ENCODE peak calls at places on chromosomes 6 and 20, in six cellular contexts. E, X, C, N, L and M are unnamed samples.

GRCh38 chr6:138891255-138891986 is 95.5 kb downstream of the ECT2L start:
- DNase-seq in N (no peak), E (no peak), C (no peak), L (no peak), X (peak; percentile 11), M (no peak)

GRCh38 chr6:127266178-127266891 is at the start of gene RNF146:
- DNase-seq in C (peak; percentile 91), L (peak; percentile 94), X (peak; percentile 84), N (peak; percentile 80), E (peak; percentile 63), M (peak; percentile 86)

GRCh38 chr6:12203001-12203400 is 87.2 kb upstream of the EDN1 start:
- DNase-seq in E (peak; percentile 50), N (no peak), L (no peak), X (no peak), C (peak; percentile 65), M (peak; percentile 33)

GRCh38 chr6:148617522-148617921 is 129.3 kb upstream of the UST start:
- DNase-seq in N (no peak), L (no peak), C (no peak), X (no peak), E (no peak), M (no peak)

GRCh38 chr6:106692112-106692822 is 62.9 kb downstream of the QRSL1 start:
- DNase-seq in N (no peak), X (peak; percentile 70), L (peak; percentile 50), E (peak; percentile 61), C (peak; percentile 23), M (no peak)

GRCh38 chr20:20594171-20594530 is 118.3 kb downstream of the RALGAPA2 start:
- DNase-seq in E (no peak), C (peak; percentile 53), L (no peak), N (peak; percentile 38), X (no peak), M (no peak)

GRCh38 chr6:14924126-14925024 is 321.5 kb upstream of the JARID2 start:
- DNase-seq in N (no peak), C (peak; percentile 28), X (no peak), E (peak; percentile 20), L (no peak), M (no peak)

GRCh38 chr6:41371992-41372525 is 36.7 kb downstream of the NCR2 start:
- DNase-seq in N (no peak), X (no peak), L (no peak), E (no peak), C (peak; percentile 35), M (no peak)

GRCh38 chr6:35449287-35449881 is 2.8 kb upstream of the FANCE start:
- DNase-seq in N (peak; percentile 82), E (no peak), C (peak; percentile 89), X (peak; percentile 57), L (peak; percentile 47), M (peak; percentile 84)

GRCh38 chr20:43507150-43508080 is at the start of gene L3MBTL1:
- DNase-seq in E (no peak), X (peak; percentile 64), N (peak; percentile 23), C (peak; percentile 87), L (peak; percentile 9), M (peak; percentile 90)

GRCh38 chr20:21796059-21796458 is 90.6 kb downstream of the PAX1 start:
- DNase-seq in X (no peak), E (no peak), L (no peak), C (no peak), N (peak; percentile 27), M (no peak)

GRCh38 chr6:8462169-8462568 is 26.8 kb upstream of the SLC35B3 start:
- DNase-seq in C (no peak), L (no peak), N (no peak), X (no peak), E (no peak), M (no peak)

GRCh38 chr20:19735446-19735845 is 22.6 kb upstream of the RIN2 start:
- DNase-seq in X (peak; percentile 95), E (no peak), C (peak; percentile 69), N (no peak), L (peak; percentile 51), M (no peak)

GRCh38 chr6:223763-224162 is 68.5 kb upstream of the DUSP22 start:
- DNase-seq in X (peak; percentile 61), E (no peak), C (no peak), N (no peak), L (no peak), M (no peak)

GRCh38 chr20:62607366-62608217 is 34.7 kb upstream of the SLCO4A1 start:
- DNase-seq in N (no peak), C (no peak), L (no peak), E (no peak), X (no peak), M (no peak)

GRCh38 chr6:130426078-130426726 is 60.4 kb downstream of the TMEM200A start:
- DNase-seq in C (peak; percentile 48), E (no peak), X (peak; percentile 22), N (no peak), L (no peak), M (peak; percentile 4)

GRCh38 chr6:3226422-3227362 is 761 bp downstream of the TUBB2B start:
- DNase-seq in E (no peak), X (no peak), C (peak; percentile 73), L (peak; percentile 41), N (peak; percentile 84), M (no peak)

GRCh38 chr20:25525857-25526256 is 59.5 kb downstream of the NINL start:
- DNase-seq in N (no peak), L (no peak), X (peak; percentile 94), E (no peak), C (peak; percentile 67), M (no peak)

GRCh38 chr6:122033564-122034181 is 365.8 kb upstream of the HSF2 start:
- DNase-seq in L (no peak), E (peak; percentile 18), N (peak; percentile 59), C (peak; percentile 76), X (peak; percentile 47), M (peak; percentile 46)

GRCh38 chr6:95847061-95847460 is 168.7 kb upstream of the FUT9 start:
- DNase-seq in C (no peak), L (peak; percentile 14), N (no peak), X (no peak), E (no peak), M (no peak)

GRCh38 chr20:19540401-19540800 is 217.7 kb upstream of the RIN2 start:
- DNase-seq in N (no peak), E (no peak), L (peak; percentile 30), X (no peak), C (no peak), M (no peak)

GRCh38 chr6:74749211-74750142 is 456.4 kb downstream of the COL12A1 start:
- DNase-seq in L (no peak), X (peak; percentile 78), N (no peak), C (no peak), E (no peak), M (no peak)

GRCh38 chr6:149443411-149444181 is 41.2 kb downstream of the ZC3H12D start:
- DNase-seq in X (no peak), L (peak; percentile 20), C (no peak), N (no peak), E (no peak), M (peak; percentile 2)

GRCh38 chr6:42367353-42368011 is 84.2 kb downstream of the TRERF1 start:
- DNase-seq in X (no peak), L (no peak), N (peak; percentile 75), C (no peak), E (no peak), M (no peak)

GRCh38 chr6:146620655-146621054 is 21.9 kb downstream of the ADGB start:
- DNase-seq in N (no peak), X (no peak), E (no peak), L (no peak), C (no peak), M (no peak)

GRCh38 chr6:41200296-41200900 is 551 bp downstream of the TREML2 start:
- DNase-seq in L (no peak), E (no peak), C (no peak), N (peak; percentile 62), X (peak; percentile 24), M (no peak)

GRCh38 chr6:63673692-63674091 is 38.1 kb downstream of the PHF3 start:
- DNase-seq in E (no peak), N (no peak), C (no peak), X (no peak), L (no peak), M (no peak)